ENCODE peak calls at places on chromosomes 12 and 14, in four cellular contexts. V is body of pancreas; W is PC-9; X is stimulated activated CD4-positive, alpha-beta T cell treated with anti-CD3 and anti-CD28 coated beads, Interleukin-1b, Interleukin-23, amount 100 ng/mL, for 24 hours. E is an unnamed sample.
A peak's percentile ranks its signal among the peaks of the same experiment; 100 is the strongest.

GRCh38 chr14:89013098-89013504 is 188.7 kb downstream of the TTC8 start:
- DNase-seq in V (peak; percentile 78), W (no peak), X (no peak), E (peak; percentile 3)

GRCh38 chr12:125329239-125330238 is 264.3 kb downstream of the AACS start:
- DNase-seq in W (no peak), V (no peak), X (no peak), E (no peak)

GRCh38 chr12:124369055-124369900 is 74.4 kb downstream of the RFLNA start:
- DNase-seq in V (peak; percentile 97), X (no peak), W (peak; percentile 100), E (no peak)

GRCh38 chr12:73514672-73515071 is 1023.0 kb upstream of the ATXN7L3B start:
- DNase-seq in X (no peak), V (no peak), W (no peak), E (no peak)

GRCh38 chr12:26319511-26319910 is 124.1 kb downstream of the SSPN start:
- DNase-seq in V (peak; percentile 59), X (no peak), W (peak; percentile 66), E (no peak)

GRCh38 chr12:82040987-82041743 is 282.0 kb upstream of the PPFIA2 start:
- DNase-seq in V (no peak), X (no peak), W (no peak), E (no peak)

GRCh38 chr14:23364604-23365352 is at the start of gene EFS:
- DNase-seq in X (no peak), V (no peak), W (no peak), E (no peak)

GRCh38 chr12:69583203-69583602 is 2.1 kb upstream of the CCT2 start:
- DNase-seq in X (no peak), W (no peak), V (no peak), E (no peak)

GRCh38 chr12:114408881-114409795 is 3.2 kb upstream of the TBX5 start:
- DNase-seq in W (no peak), V (peak; percentile 8), X (no peak), E (no peak)

GRCh38 chr14:94088516-94088915 is 7.4 kb downstream of the IFI27L1 start:
- DNase-seq in X (no peak), V (no peak), W (no peak), E (no peak)

GRCh38 chr14:83217492-83217891 is 1683.8 kb upstream of the SEL1L start:
- DNase-seq in W (no peak), V (no peak), X (no peak), E (no peak)

GRCh38 chr12:85626031-85626781 is 210.0 kb downstream of the RASSF9 start:
- DNase-seq in X (no peak), V (no peak), W (no peak), E (no peak)

GRCh38 chr12:83462419-83462818 is 775.7 kb downstream of the TMTC2 start:
- DNase-seq in W (no peak), X (no peak), V (no peak), E (no peak)